ENCODE peak calls at places on chromosomes 4 and X, in nine cellular contexts. One of them, this sample, is unnamed.

GRCh38 chr4:25818293-25819240 is 44.2 kb downstream of the SEL1L3 start:
- DNase-seq in AG09319: no peak
- DNase-seq in NCI-H2029: no peak
- DNase-seq in kidney: no peak
- DNase-seq in activated effector memory CD4-positive, alpha-beta T cell treated with anti-CD3 and anti-CD28 coated beads, Interleukin-2, amount 50 U/mL, for 16 hours: no peak
- DNase-seq in CD4-positive, alpha-beta memory T cell: no peak
- DNase-seq in OCI-M1: no peak
- DNase-seq in brain microvascular endothelial cell: no peak
- DNase-seq in T-helper 17 cell: no peak
- DNase-seq in this sample: peak; percentile 50

GRCh38 chrX:46327229-46328081 is 217.8 kb downstream of the ZNF674 start:
- DNase-seq in AG09319: peak; percentile 5
- DNase-seq in NCI-H2029: no peak
- DNase-seq in kidney: peak; percentile 77
- DNase-seq in activated effector memory CD4-positive, alpha-beta T cell treated with anti-CD3 and anti-CD28 coated beads, Interleukin-2, amount 50 U/mL, for 16 hours: no peak
- DNase-seq in CD4-positive, alpha-beta memory T cell: no peak
- DNase-seq in OCI-M1: no peak
- DNase-seq in brain microvascular endothelial cell: peak; percentile 5
- DNase-seq in T-helper 17 cell: no peak
- DNase-seq in this sample: no peak

GRCh38 chr4:61462451-61463326 is 262.6 kb downstream of the ADGRL3 start:
- DNase-seq in AG09319: no peak
- DNase-seq in NCI-H2029: no peak
- DNase-seq in kidney: no peak
- DNase-seq in activated effector memory CD4-positive, alpha-beta T cell treated with anti-CD3 and anti-CD28 coated beads, Interleukin-2, amount 50 U/mL, for 16 hours: no peak
- DNase-seq in CD4-positive, alpha-beta memory T cell: no peak
- DNase-seq in OCI-M1: peak; percentile 54
- DNase-seq in brain microvascular endothelial cell: peak; percentile 34
- DNase-seq in T-helper 17 cell: no peak
- DNase-seq in this sample: no peak

GRCh38 chrX:80578518-80579105 is 158.4 kb downstream of the TENT5D start:
- DNase-seq in AG09319: no peak
- DNase-seq in NCI-H2029: no peak
- DNase-seq in kidney: no peak
- DNase-seq in activated effector memory CD4-positive, alpha-beta T cell treated with anti-CD3 and anti-CD28 coated beads, Interleukin-2, amount 50 U/mL, for 16 hours: no peak
- DNase-seq in CD4-positive, alpha-beta memory T cell: peak; percentile 12
- DNase-seq in OCI-M1: peak; percentile 81
- DNase-seq in brain microvascular endothelial cell: no peak
- DNase-seq in T-helper 17 cell: no peak
- DNase-seq in this sample: peak; percentile 2

GRCh38 chrX:17922303-17922702 is 61.2 kb upstream of the RAI2 start:
- DNase-seq in AG09319: no peak
- DNase-seq in NCI-H2029: peak; percentile 49
- DNase-seq in kidney: no peak
- DNase-seq in activated effector memory CD4-positive, alpha-beta T cell treated with anti-CD3 and anti-CD28 coated beads, Interleukin-2, amount 50 U/mL, for 16 hours: no peak
- DNase-seq in CD4-positive, alpha-beta memory T cell: no peak
- DNase-seq in OCI-M1: no peak
- DNase-seq in brain microvascular endothelial cell: no peak
- DNase-seq in T-helper 17 cell: no peak
- DNase-seq in this sample: no peak

GRCh38 chr4:2343476-2343875 is 75.0 kb downstream of the ZFYVE28 start:
- DNase-seq in AG09319: no peak
- DNase-seq in NCI-H2029: no peak
- DNase-seq in kidney: no peak
- DNase-seq in activated effector memory CD4-positive, alpha-beta T cell treated with anti-CD3 and anti-CD28 coated beads, Interleukin-2, amount 50 U/mL, for 16 hours: peak; percentile 31
- DNase-seq in CD4-positive, alpha-beta memory T cell: no peak
- DNase-seq in OCI-M1: no peak
- DNase-seq in brain microvascular endothelial cell: no peak
- DNase-seq in T-helper 17 cell: no peak
- DNase-seq in this sample: peak; percentile 13

GRCh38 chr4:183300070-183300469 is 20.0 kb downstream of the CLDN22 start:
- DNase-seq in AG09319: no peak
- DNase-seq in NCI-H2029: no peak
- DNase-seq in kidney: no peak
- DNase-seq in activated effector memory CD4-positive, alpha-beta T cell treated with anti-CD3 and anti-CD28 coated beads, Interleukin-2, amount 50 U/mL, for 16 hours: no peak
- DNase-seq in CD4-positive, alpha-beta memory T cell: no peak
- DNase-seq in OCI-M1: no peak
- DNase-seq in brain microvascular endothelial cell: peak; percentile 5
- DNase-seq in T-helper 17 cell: no peak
- DNase-seq in this sample: no peak

GRCh38 chr4:4677825-4678522 is 136.1 kb upstream of the STX18 start:
- DNase-seq in AG09319: peak; percentile 80
- DNase-seq in NCI-H2029: no peak
- DNase-seq in kidney: no peak
- DNase-seq in activated effector memory CD4-positive, alpha-beta T cell treated with anti-CD3 and anti-CD28 coated beads, Interleukin-2, amount 50 U/mL, for 16 hours: no peak
- DNase-seq in CD4-positive, alpha-beta memory T cell: no peak
- DNase-seq in OCI-M1: no peak
- DNase-seq in brain microvascular endothelial cell: peak; percentile 45
- DNase-seq in T-helper 17 cell: no peak
- DNase-seq in this sample: no peak

GRCh38 chrX:151789179-151789800 is 54.7 kb downstream of the CNGA2 start:
- DNase-seq in AG09319: peak; percentile 60
- DNase-seq in NCI-H2029: no peak
- DNase-seq in kidney: no peak
- DNase-seq in activated effector memory CD4-positive, alpha-beta T cell treated with anti-CD3 and anti-CD28 coated beads, Interleukin-2, amount 50 U/mL, for 16 hours: no peak
- DNase-seq in CD4-positive, alpha-beta memory T cell: no peak
- DNase-seq in OCI-M1: no peak
- DNase-seq in brain microvascular endothelial cell: peak; percentile 94
- DNase-seq in T-helper 17 cell: no peak
- DNase-seq in this sample: no peak

GRCh38 chr4:151426513-151426912 is 17.5 kb downstream of the FHIP1A start:
- DNase-seq in AG09319: no peak
- DNase-seq in NCI-H2029: no peak
- DNase-seq in kidney: no peak
- DNase-seq in activated effector memory CD4-positive, alpha-beta T cell treated with anti-CD3 and anti-CD28 coated beads, Interleukin-2, amount 50 U/mL, for 16 hours: no peak
- DNase-seq in CD4-positive, alpha-beta memory T cell: no peak
- DNase-seq in OCI-M1: no peak
- DNase-seq in brain microvascular endothelial cell: no peak
- DNase-seq in T-helper 17 cell: no peak
- DNase-seq in this sample: no peak

GRCh38 chr4:14719053-14719452 is 283.2 kb upstream of the CPEB2 start:
- DNase-seq in AG09319: peak; percentile 10
- DNase-seq in NCI-H2029: no peak
- DNase-seq in kidney: no peak
- DNase-seq in activated effector memory CD4-positive, alpha-beta T cell treated with anti-CD3 and anti-CD28 coated beads, Interleukin-2, amount 50 U/mL, for 16 hours: no peak
- DNase-seq in CD4-positive, alpha-beta memory T cell: no peak
- DNase-seq in OCI-M1: no peak
- DNase-seq in brain microvascular endothelial cell: peak; percentile 72
- DNase-seq in T-helper 17 cell: no peak
- DNase-seq in this sample: no peak

GRCh38 chrX:124665878-124666425 is 319.6 kb downstream of the SH2D1A start:
- DNase-seq in AG09319: no peak
- DNase-seq in NCI-H2029: no peak
- DNase-seq in kidney: no peak
- DNase-seq in activated effector memory CD4-positive, alpha-beta T cell treated with anti-CD3 and anti-CD28 coated beads, Interleukin-2, amount 50 U/mL, for 16 hours: no peak
- DNase-seq in CD4-positive, alpha-beta memory T cell: no peak
- DNase-seq in OCI-M1: no peak
- DNase-seq in brain microvascular endothelial cell: no peak
- DNase-seq in T-helper 17 cell: no peak
- DNase-seq in this sample: no peak

GRCh38 chr4:76266627-76267026 is 15.1 kb downstream of the FAM47E start:
- DNase-seq in AG09319: no peak
- DNase-seq in NCI-H2029: no peak
- DNase-seq in kidney: no peak
- DNase-seq in activated effector memory CD4-positive, alpha-beta T cell treated with anti-CD3 and anti-CD28 coated beads, Interleukin-2, amount 50 U/mL, for 16 hours: no peak
- DNase-seq in CD4-positive, alpha-beta memory T cell: no peak
- DNase-seq in OCI-M1: no peak
- DNase-seq in brain microvascular endothelial cell: no peak
- DNase-seq in T-helper 17 cell: no peak
- DNase-seq in this sample: no peak

GRCh38 chr4:146957252-146957651 is 11.6 kb upstream of the TTC29 start:
- DNase-seq in AG09319: peak; percentile 41
- DNase-seq in NCI-H2029: no peak
- DNase-seq in kidney: no peak
- DNase-seq in activated effector memory CD4-positive, alpha-beta T cell treated with anti-CD3 and anti-CD28 coated beads, Interleukin-2, amount 50 U/mL, for 16 hours: no peak
- DNase-seq in CD4-positive, alpha-beta memory T cell: no peak
- DNase-seq in OCI-M1: peak; percentile 89
- DNase-seq in brain microvascular endothelial cell: peak; percentile 97
- DNase-seq in T-helper 17 cell: no peak
- DNase-seq in this sample: no peak

GRCh38 chr4:131459430-131460101 is 1689.5 kb upstream of the PCDH10 start:
- DNase-seq in AG09319: no peak
- DNase-seq in NCI-H2029: no peak
- DNase-seq in kidney: no peak
- DNase-seq in activated effector memory CD4-positive, alpha-beta T cell treated with anti-CD3 and anti-CD28 coated beads, Interleukin-2, amount 50 U/mL, for 16 hours: no peak
- DNase-seq in CD4-positive, alpha-beta memory T cell: no peak
- DNase-seq in OCI-M1: peak; percentile 34
- DNase-seq in brain microvascular endothelial cell: no peak
- DNase-seq in T-helper 17 cell: no peak
- DNase-seq in this sample: peak; percentile 60

GRCh38 chr4:67366341-67366861 is 178.9 kb downstream of the CENPC start:
- DNase-seq in AG09319: no peak
- DNase-seq in NCI-H2029: no peak
- DNase-seq in kidney: no peak
- DNase-seq in activated effector memory CD4-positive, alpha-beta T cell treated with anti-CD3 and anti-CD28 coated beads, Interleukin-2, amount 50 U/mL, for 16 hours: no peak
- DNase-seq in CD4-positive, alpha-beta memory T cell: no peak
- DNase-seq in OCI-M1: peak; percentile 86
- DNase-seq in brain microvascular endothelial cell: no peak
- DNase-seq in T-helper 17 cell: no peak
- DNase-seq in this sample: no peak

GRCh38 chr4:6177587-6178197 is 22.7 kb downstream of the JAKMIP1 start:
- DNase-seq in AG09319: no peak
- DNase-seq in NCI-H2029: peak; percentile 34
- DNase-seq in kidney: no peak
- DNase-seq in activated effector memory CD4-positive, alpha-beta T cell treated with anti-CD3 and anti-CD28 coated beads, Interleukin-2, amount 50 U/mL, for 16 hours: peak; percentile 77
- DNase-seq in CD4-positive, alpha-beta memory T cell: peak; percentile 43
- DNase-seq in OCI-M1: no peak
- DNase-seq in brain microvascular endothelial cell: no peak
- DNase-seq in T-helper 17 cell: no peak
- DNase-seq in this sample: no peak

GRCh38 chr4:185811509-185812364 is at the start of gene SORBS2:
- DNase-seq in AG09319: no peak
- DNase-seq in NCI-H2029: peak; percentile 74
- DNase-seq in kidney: peak; percentile 84
- DNase-seq in activated effector memory CD4-positive, alpha-beta T cell treated with anti-CD3 and anti-CD28 coated beads, Interleukin-2, amount 50 U/mL, for 16 hours: no peak
- DNase-seq in CD4-positive, alpha-beta memory T cell: no peak
- DNase-seq in OCI-M1: no peak
- DNase-seq in brain microvascular endothelial cell: peak; percentile 51
- DNase-seq in T-helper 17 cell: no peak
- DNase-seq in this sample: peak; percentile 68

GRCh38 chr4:154491341-154491679 is 289 bp downstream of the DCHS2 start:
- DNase-seq in AG09319: no peak
- DNase-seq in NCI-H2029: no peak
- DNase-seq in kidney: no peak
- DNase-seq in activated effector memory CD4-positive, alpha-beta T cell treated with anti-CD3 and anti-CD28 coated beads, Interleukin-2, amount 50 U/mL, for 16 hours: no peak
- DNase-seq in CD4-positive, alpha-beta memory T cell: no peak
- DNase-seq in OCI-M1: no peak
- DNase-seq in brain microvascular endothelial cell: no peak
- DNase-seq in T-helper 17 cell: no peak
- DNase-seq in this sample: no peak

GRCh38 chr4:89708903-89709361 is 128.0 kb downstream of the SNCA start:
- DNase-seq in AG09319: no peak
- DNase-seq in NCI-H2029: no peak
- DNase-seq in kidney: no peak
- DNase-seq in activated effector memory CD4-positive, alpha-beta T cell treated with anti-CD3 and anti-CD28 coated beads, Interleukin-2, amount 50 U/mL, for 16 hours: no peak
- DNase-seq in CD4-positive, alpha-beta memory T cell: no peak
- DNase-seq in OCI-M1: no peak
- DNase-seq in brain microvascular endothelial cell: peak; percentile 48
- DNase-seq in T-helper 17 cell: no peak
- DNase-seq in this sample: no peak

GRCh38 chrX:69077895-69078455 is 87.3 kb downstream of the PJA1 start:
- DNase-seq in AG09319: no peak
- DNase-seq in NCI-H2029: no peak
- DNase-seq in kidney: no peak
- DNase-seq in activated effector memory CD4-positive, alpha-beta T cell treated with anti-CD3 and anti-CD28 coated beads, Interleukin-2, amount 50 U/mL, for 16 hours: no peak
- DNase-seq in CD4-positive, alpha-beta memory T cell: no peak
- DNase-seq in OCI-M1: no peak
- DNase-seq in brain microvascular endothelial cell: no peak
- DNase-seq in T-helper 17 cell: no peak
- DNase-seq in this sample: no peak

GRCh38 chr4:112321768-112322684 is 24.9 kb downstream of the ALPK1 start:
- DNase-seq in AG09319: peak; percentile 19
- DNase-seq in NCI-H2029: peak; percentile 19
- DNase-seq in kidney: no peak
- DNase-seq in activated effector memory CD4-positive, alpha-beta T cell treated with anti-CD3 and anti-CD28 coated beads, Interleukin-2, amount 50 U/mL, for 16 hours: peak; percentile 90
- DNase-seq in CD4-positive, alpha-beta memory T cell: peak; percentile 73
- DNase-seq in OCI-M1: peak; percentile 86
- DNase-seq in brain microvascular endothelial cell: peak; percentile 68
- DNase-seq in T-helper 17 cell: peak; percentile 50
- DNase-seq in this sample: peak; percentile 68

GRCh38 chr4:30717208-30718020 is 2.8 kb upstream of the PCDH7 start:
- DNase-seq in AG09319: no peak
- DNase-seq in NCI-H2029: no peak
- DNase-seq in kidney: peak; percentile 75
- DNase-seq in activated effector memory CD4-positive, alpha-beta T cell treated with anti-CD3 and anti-CD28 coated beads, Interleukin-2, amount 50 U/mL, for 16 hours: no peak
- DNase-seq in CD4-positive, alpha-beta memory T cell: no peak
- DNase-seq in OCI-M1: peak; percentile 82
- DNase-seq in brain microvascular endothelial cell: peak; percentile 42
- DNase-seq in T-helper 17 cell: no peak
- DNase-seq in this sample: peak; percentile 1

GRCh38 chr4:101334963-101335572 is 12.3 kb downstream of the PPP3CA start:
- DNase-seq in AG09319: no peak
- DNase-seq in NCI-H2029: no peak
- DNase-seq in kidney: no peak
- DNase-seq in activated effector memory CD4-positive, alpha-beta T cell treated with anti-CD3 and anti-CD28 coated beads, Interleukin-2, amount 50 U/mL, for 16 hours: no peak
- DNase-seq in CD4-positive, alpha-beta memory T cell: no peak
- DNase-seq in OCI-M1: peak; percentile 83
- DNase-seq in brain microvascular endothelial cell: no peak
- DNase-seq in T-helper 17 cell: no peak
- DNase-seq in this sample: no peak

GRCh38 chr4:140149851-140150635 is 3.9 kb downstream of the MAML3 start:
- DNase-seq in AG09319: no peak
- DNase-seq in NCI-H2029: peak; percentile 70
- DNase-seq in kidney: peak; percentile 92
- DNase-seq in activated effector memory CD4-positive, alpha-beta T cell treated with anti-CD3 and anti-CD28 coated beads, Interleukin-2, amount 50 U/mL, for 16 hours: peak; percentile 83
- DNase-seq in CD4-positive, alpha-beta memory T cell: peak; percentile 60
- DNase-seq in OCI-M1: peak; percentile 89
- DNase-seq in brain microvascular endothelial cell: peak; percentile 57
- DNase-seq in T-helper 17 cell: peak; percentile 38
- DNase-seq in this sample: peak; percentile 7

GRCh38 chr4:138976526-138976925 is 39.1 kb upstream of the NOCT start:
- DNase-seq in AG09319: no peak
- DNase-seq in NCI-H2029: no peak
- DNase-seq in kidney: no peak
- DNase-seq in activated effector memory CD4-positive, alpha-beta T cell treated with anti-CD3 and anti-CD28 coated beads, Interleukin-2, amount 50 U/mL, for 16 hours: no peak
- DNase-seq in CD4-positive, alpha-beta memory T cell: no peak
- DNase-seq in OCI-M1: no peak
- DNase-seq in brain microvascular endothelial cell: no peak
- DNase-seq in T-helper 17 cell: no peak
- DNase-seq in this sample: no peak

GRCh38 chr4:187286536-187286935 is 562.9 kb upstream of the FAT1 start:
- DNase-seq in AG09319: no peak
- DNase-seq in NCI-H2029: no peak
- DNase-seq in kidney: no peak
- DNase-seq in activated effector memory CD4-positive, alpha-beta T cell treated with anti-CD3 and anti-CD28 coated beads, Interleukin-2, amount 50 U/mL, for 16 hours: no peak
- DNase-seq in CD4-positive, alpha-beta memory T cell: no peak
- DNase-seq in OCI-M1: peak; percentile 10
- DNase-seq in brain microvascular endothelial cell: peak; percentile 50
- DNase-seq in T-helper 17 cell: no peak
- DNase-seq in this sample: no peak